ENCODE peak calls at places on chromosomes 7 and 10, in five cellular contexts. O, G, A, M and N are unnamed samples.
A peak's percentile ranks its signal among the peaks of the same experiment; 100 is the strongest.

GRCh38 chr10:132616170-132616994 is 78.8 kb downstream of the INPP5A start:
- DNase-seq in O (no peak), G (no peak), A (no peak), M (no peak), N (no peak)

GRCh38 chr10:7666253-7667023 is at the start of gene ITIH5:
- DNase-seq in O (no peak), G (no peak), A (no peak), M (peak; percentile 51), N (no peak)

GRCh38 chr10:46018453-46019169 is 11.8 kb downstream of the NCOA4 start:
- DNase-seq in O (no peak), G (no peak), A (no peak), M (no peak), N (no peak)

GRCh38 chr7:85186083-85186520 is 754 bp downstream of the SEMA3D start:
- DNase-seq in O (peak; percentile 21), G (no peak), A (peak; percentile 36), M (peak; percentile 55), N (peak; percentile 30)

GRCh38 chr7:87447251-87447650 is 28.2 kb downstream of the ABCB4 start:
- DNase-seq in O (no peak), G (no peak), A (no peak), M (no peak), N (no peak)

GRCh38 chr10:95475827-95476481 is 85.2 kb downstream of the SORBS1 start:
- DNase-seq in O (peak; percentile 93), G (no peak), A (no peak), M (no peak), N (no peak)

GRCh38 chr10:43407148-43407575 is 1.8 kb downstream of the HNRNPF start:
- DNase-seq in O (peak; percentile 58), G (no peak), A (peak; percentile 67), M (peak; percentile 75), N (peak; percentile 50)

GRCh38 chr7:2730846-2731770 is 43.1 kb downstream of the AMZ1 start:
- DNase-seq in O (no peak), G (no peak), A (no peak), M (peak; percentile 39), N (no peak)

GRCh38 chr7:134946260-134946659 is 40.0 kb upstream of the AGBL3 start:
- DNase-seq in O (no peak), G (no peak), A (no peak), M (no peak), N (no peak)

GRCh38 chr10:110399163-110400094 is 94.7 kb upstream of the SMNDC1 start:
- DNase-seq in O (no peak), G (peak; percentile 88), A (no peak), M (no peak), N (peak; percentile 41)

GRCh38 chr10:30098624-30099023 is 39.2 kb upstream of the JCAD start:
- DNase-seq in O (no peak), G (peak; percentile 45), A (no peak), M (no peak), N (no peak)

GRCh38 chr10:112716924-112717348 is 233.1 kb upstream of the TCF7L2 start:
- DNase-seq in O (peak; percentile 52), G (no peak), A (peak; percentile 31), M (peak; percentile 51), N (no peak)

GRCh38 chr7:25149844-25150243 is 24.8 kb upstream of the CYCS start:
- DNase-seq in O (no peak), G (no peak), A (no peak), M (no peak), N (no peak)

GRCh38 chr7:70657532-70657931 is 474.4 kb upstream of the GALNT17 start:
- DNase-seq in O (no peak), G (no peak), A (no peak), M (no peak), N (no peak)

GRCh38 chr10:107144490-107144889 is 20.0 kb downstream of the SORCS1 start:
- DNase-seq in O (no peak), G (no peak), A (no peak), M (no peak), N (no peak)

GRCh38 chr10:30862486-30862885 is 169.2 kb downstream of the ZNF438 start:
- DNase-seq in O (no peak), G (no peak), A (no peak), M (no peak), N (no peak)

GRCh38 chr7:4612939-4613841 is 68.9 kb upstream of the FOXK1 start:
- DNase-seq in O (no peak), G (no peak), A (no peak), M (peak; percentile 61), N (no peak)

GRCh38 chr10:94065344-94065743 is 71.6 kb downstream of the PLCE1 start:
- DNase-seq in O (no peak), G (no peak), A (no peak), M (no peak), N (no peak)

GRCh38 chr7:100604078-100604975 is 2.2 kb downstream of the PCOLCE start:
- DNase-seq in O (peak; percentile 77), G (no peak), A (peak; percentile 71), M (peak; percentile 87), N (peak; percentile 72)

GRCh38 chr7:6529643-6530042 is 21.6 kb downstream of the GRID2IP start:
- DNase-seq in O (no peak), G (no peak), A (no peak), M (no peak), N (no peak)

GRCh38 chr10:96089670-96090462 is 40.2 kb upstream of the ZNF518A start:
- DNase-seq in O (peak; percentile 92), G (peak; percentile 40), A (peak; percentile 89), M (peak; percentile 96), N (peak; percentile 95)

GRCh38 chr7:138248609-138249008 is 172.3 kb downstream of the AKR1D1 start:
- DNase-seq in O (no peak), G (no peak), A (no peak), M (no peak), N (no peak)

GRCh38 chr10:53079283-53079682 is 306.7 kb upstream of the MBL2 start:
- DNase-seq in O (no peak), G (no peak), A (no peak), M (no peak), N (no peak)

GRCh38 chr7:157693071-157693520 is 356.3 kb downstream of the DNAJB6 start:
- DNase-seq in O (no peak), G (no peak), A (no peak), M (no peak), N (no peak)

GRCh38 chr7:140640060-140640611 is 477 bp downstream of the DENND2A start:
- DNase-seq in O (no peak), G (no peak), A (peak; percentile 22), M (peak; percentile 64), N (no peak)

GRCh38 chr7:101237206-101238067 is at the start of gene CLDN15:
- DNase-seq in O (peak; percentile 86), G (no peak), A (peak; percentile 27), M (peak; percentile 72), N (no peak)

GRCh38 chr7:158618745-158619140 is 31.1 kb upstream of the PTPRN2 start:
- DNase-seq in O (no peak), G (no peak), A (no peak), M (no peak), N (no peak)

GRCh38 chr7:127437772-127438330 is 45.3 kb upstream of the ZNF800 start:
- DNase-seq in O (no peak), G (no peak), A (no peak), M (no peak), N (no peak)

GRCh38 chr7:90717286-90718060 is 121.4 kb downstream of the CDK14 start:
- DNase-seq in O (no peak), G (no peak), A (no peak), M (no peak), N (no peak)

GRCh38 chr7:104252409-104253134 is 44.8 kb upstream of the ORC5 start:
- DNase-seq in O (no peak), G (no peak), A (no peak), M (no peak), N (no peak)

GRCh38 chr10:101022967-101023705 is 7.8 kb downstream of the PDZD7 start:
- DNase-seq in O (no peak), G (no peak), A (no peak), M (no peak), N (no peak)

GRCh38 chr10:35165112-35165511 is 38.5 kb downstream of the CREM start:
- DNase-seq in O (no peak), G (no peak), A (no peak), M (no peak), N (no peak)

GRCh38 chr10:35165811-35166210 is 39.2 kb downstream of the CREM start:
- DNase-seq in O (no peak), G (no peak), A (no peak), M (no peak), N (no peak)

GRCh38 chr10:35160743-35161142 is 34.1 kb downstream of the CREM start:
- DNase-seq in O (no peak), G (no peak), A (no peak), M (no peak), N (no peak)

GRCh38 chr10:35166607-35167006 is 40.0 kb downstream of the CREM start:
- DNase-seq in O (no peak), G (no peak), A (no peak), M (no peak), N (no peak)

GRCh38 chr10:35161906-35162305 is 35.3 kb downstream of the CREM start:
- DNase-seq in O (no peak), G (no peak), A (no peak), M (no peak), N (no peak)
- H3K27ac ChIP-seq in O (no peak overlapping the region), G (no peak overlapping the region), A (no peak overlapping the region), M (no peak overlapping the region), N (no peak overlapping the region)

GRCh38 chr10:125134916-125135770 is 25.2 kb downstream of the CTBP2 start:
- DNase-seq in O (no peak), G (no peak), A (no peak), M (no peak), N (no peak)

GRCh38 chr10:125137601-125138438 is 22.5 kb downstream of the CTBP2 start:
- DNase-seq in O (peak; percentile 87), G (no peak), A (peak; percentile 53), M (no peak), N (no peak)

GRCh38 chr10:125134483-125134848 is 25.9 kb downstream of the CTBP2 start:
- DNase-seq in O (no peak), G (no peak), A (no peak), M (no peak), N (no peak)

GRCh38 chr10:125135771-125136035 is 24.7 kb downstream of the CTBP2 start:
- DNase-seq in O (no peak), G (no peak), A (no peak), M (no peak), N (no peak)

GRCh38 chr10:125136087-125136486 is 24.3 kb downstream of the CTBP2 start:
- DNase-seq in O (no peak), G (no peak), A (no peak), M (no peak), N (no peak)
- H3K4me1 ChIP-seq in O (no peaks in the 10 kb centered on the region), G (no peaks in the 10 kb centered on the region), A (peaks cover 13% of the 10 kb centered on the region), M (no peaks in the 10 kb centered on the region), N (peaks cover 12% of the 10 kb centered on the region)

GRCh38 chr7:105782391-105783063 is 93.9 kb downstream of the ATXN7L1 start:
- DNase-seq in O (no peak), G (no peak), A (no peak), M (no peak), N (no peak)
- H3K27ac ChIP-seq in O (no peak overlapping the region), G (no peak overlapping the region), A (no peak overlapping the region), M (no peak overlapping the region), N (no peak overlapping the region)

DNA sequence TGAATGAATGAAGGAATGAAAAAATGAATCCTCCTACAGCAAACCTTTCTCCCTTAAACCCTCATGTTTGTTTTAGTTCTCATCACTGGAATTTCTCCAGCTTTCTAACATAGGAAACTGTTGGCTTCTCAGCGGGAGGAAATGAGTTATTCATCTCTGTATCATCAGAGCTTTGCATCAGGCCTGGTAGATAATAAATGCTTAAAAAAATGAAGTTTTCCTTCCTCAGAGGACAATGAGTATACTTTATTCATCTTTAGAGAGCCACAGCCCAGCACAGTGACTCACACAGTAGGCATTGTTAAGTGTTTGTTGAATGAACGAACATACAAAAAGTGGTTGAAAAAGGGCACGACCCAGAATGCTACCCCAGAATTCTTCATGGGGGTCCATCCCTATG is 62.6 kb downstream of the COL13A1 start:
- DNase-seq in O (no peak), G (peak; percentile 80), A (no peak), M (no peak), N (no peak)
- H3K4me1 ChIP-seq in O (peaks cover 11% of the 10 kb centered on the region), G (peaks cover 83% of the 10 kb centered on the region), A (no peaks in the 10 kb centered on the region), M (no peaks in the 10 kb centered on the region), N (peaks cover 6% of the 10 kb centered on the region)